ENCODE peak calls at places on chromosomes 1 and 21, in five cellular contexts. T is breast epithelium, H is gastrocnemius medialis, I is HepG2, G is heart left ventricle. O is an unnamed sample. For H3K36me3, the result is how much of the 10 kb centered on the place peaks cover.

GRCh38 chr1:232806071-232806510 is 875 bp downstream of the MAP10 start:
- DNase-seq in T (no peak), H (no peak), I (no peak), G (no peak), O (no peak)

GRCh38 chr1:51627672-51628071 is 10.8 kb downstream of the OSBPL9 start:
- DNase-seq in T (no peak), H (no peak), I (peak), G (no peak), O (no peak)

GRCh38 chr1:215458084-215458483 is 109.0 kb upstream of the KCTD3 start:
- DNase-seq in T (no peak), H (no peak), I (no peak), G (no peak), O (no peak)

GRCh38 chr1:224929335-224930237 is at the start of gene DNAH14:
- DNase-seq in T (peak), H (no peak), I (peak), G (peak), O (peak)

GRCh38 chr1:154877370-154877974 is 7.4 kb upstream of the KCNN3 start:
- DNase-seq in T (no peak), H (peak), I (peak), G (peak), O (no peak)

GRCh38 chr1:232553809-232554208 is 76.1 kb downstream of the SIPA1L2 start:
- DNase-seq in T (no peak), H (no peak), I (no peak), G (no peak), O (no peak)

GRCh38 chr21:42474043-42474831 is 21.8 kb downstream of the RSPH1 start:
- DNase-seq in T (no peak), H (no peak), I (peak), G (no peak), O (no peak)

GRCh38 chr1:226820935-226821718 is 49.3 kb upstream of the PSEN2 start:
- DNase-seq in T (no peak), H (peak), I (no peak), G (no peak), O (peak)

GRCh38 chr21:25906554-25906953 is 171.8 kb downstream of the GABPA start:
- DNase-seq in T (no peak), H (no peak), I (no peak), G (no peak), O (no peak)

GRCh38 chr1:53175302-53175913 is 21.2 kb upstream of the CPT2 start:
- DNase-seq in T (no peak), H (no peak), I (no peak), G (no peak), O (no peak)

GRCh38 chr1:212816567-212817278 is 25.0 kb downstream of the TATDN3 start:
- DNase-seq in T (no peak), H (no peak), I (peak), G (no peak), O (no peak)

GRCh38 chr1:229973297-229973612 is 93.8 kb upstream of the GALNT2 start:
- DNase-seq in T (no peak), H (no peak), I (no peak), G (no peak), O (no peak)

GRCh38 chr1:17933991-17934390 is 173.6 kb upstream of the IGSF21 start:
- DNase-seq in T (no peak), H (no peak), I (no peak), G (no peak), O (no peak)

GRCh38 chr1:81186271-81186670 is 614.5 kb upstream of the ADGRL2 start:
- DNase-seq in T (no peak), H (no peak), I (no peak), G (no peak), O (no peak)

GRCh38 chr21:43657355-43658093 is 1.8 kb downstream of the HSF2BP start:
- DNase-seq in T (no peak), H (no peak), I (no peak), G (peak), O (peak)

GRCh38 chr1:228403231-228403631 is 3.4 kb downstream of the TRIM11 start:
- DNase-seq in T (no peak), H (peak), I (no peak), G (no peak), O (no peak)

GRCh38 chr1:228405979-228406265 is 713 bp downstream of the TRIM11 start:
- DNase-seq in T (no peak), H (peak), I (no peak), G (no peak), O (no peak)

GRCh38 chr1:228407118-228408040 is 744 bp upstream of the TRIM11 start:
- DNase-seq in T (no peak), H (peak), I (no peak), G (peak), O (no peak)

GRCh38 chr1:228404107-228404720 is 2.4 kb downstream of the TRIM11 start:
- DNase-seq in T (no peak), H (peak), I (no peak), G (no peak), O (peak)

DNA sequence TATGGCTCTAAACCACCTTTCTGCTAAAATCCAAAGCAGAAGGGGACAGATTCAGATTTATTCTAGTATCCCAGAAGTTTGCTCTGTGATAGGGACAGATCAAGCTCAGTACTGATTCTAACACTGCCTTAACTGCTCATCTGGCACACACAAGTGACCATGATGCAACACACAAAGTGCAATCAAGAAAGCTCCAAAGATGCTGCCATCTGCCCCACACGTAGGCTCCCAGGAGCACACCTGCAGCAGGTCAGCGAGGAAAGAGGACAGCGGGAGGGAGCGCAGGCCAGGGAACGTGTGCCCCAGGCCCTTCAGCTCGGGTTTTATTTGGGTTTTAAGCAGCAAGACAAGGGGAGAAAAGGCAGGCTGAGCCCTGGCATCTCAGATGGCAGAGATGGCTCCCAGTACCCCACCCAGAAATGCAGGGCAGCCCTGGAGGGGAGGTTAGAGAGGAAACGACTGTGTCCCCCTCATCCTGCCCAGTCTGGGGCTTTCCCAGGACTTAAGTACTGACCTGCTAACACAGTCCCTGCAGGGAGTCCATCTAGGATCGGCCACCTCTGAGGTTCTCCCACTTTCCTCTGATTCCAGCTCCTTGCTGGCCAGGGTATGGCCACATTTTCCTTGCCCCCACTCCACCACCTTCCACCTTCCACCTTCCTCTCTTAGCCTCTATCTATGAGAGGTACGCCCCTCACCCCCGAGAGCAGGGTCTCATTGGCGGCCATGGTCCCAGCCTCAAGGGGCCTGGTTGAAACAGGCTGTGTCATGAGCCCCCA is 1.2 kb downstream of the TRIM11 start:
- DNase-seq in T (no peak), H (peak), I (no peak), G (no peak), O (no peak)
- H3K36me3 ChIP-seq in T (under half), H (under half), I (under half), G (under half), O (under half)

GRCh38 chr1:172393354-172393753 is 27.1 kb upstream of the C1orf105 start:
- DNase-seq in T (no peak), H (no peak), I (no peak), G (no peak), O (no peak)
- H3K4me3 ChIP-seq in T (no peak), H (no peak), I (no peak), G (no peak), O (no peak)

GRCh38 chr1:207034208-207034607 is 1.7 kb upstream of the C1orf116 start:
- DNase-seq in T (no peak), H (no peak), I (no peak), G (no peak), O (no peak)

GRCh38 chr1:207031016-207031415 is 1.5 kb downstream of the C1orf116 start:
- DNase-seq in T (no peak), H (no peak), I (no peak), G (no peak), O (no peak)

GRCh38 chr1:207031632-207032258 is 811 bp downstream of the C1orf116 start:
- DNase-seq in T (no peak), H (no peak), I (peak), G (no peak), O (no peak)

GRCh38 chr1:207033302-207033701 is 746 bp upstream of the C1orf116 start:
- DNase-seq in T (no peak), H (no peak), I (no peak), G (no peak), O (no peak)

GRCh38 chr1:207032528-207033017 is at the start of gene C1orf116:
- DNase-seq in T (no peak), H (no peak), I (peak), G (no peak), O (no peak)
- TF ChIP-seq POLR2A in T (peak), H (no peak), I (no peak), G (no peak), O (no peak)

GRCh38 chr1:29208462-29208861 is 22.3 kb downstream of the MECR start:
- DNase-seq in T (no peak), H (no peak), I (peak), G (no peak), O (no peak)
- H3K36me3 ChIP-seq in T (under half), H (under half), I (under half), G (under half), O (under half)

GRCh38 chr1:20476260-20477038 is 9.6 kb downstream of the CAMK2N1 start:
- DNase-seq in T (peak), H (no peak), I (peak), G (peak), O (peak)
- H3K4me3 ChIP-seq in T (no peak), H (no peak), I (peak), G (no peak), O (no peak)

GRCh38 chr1:24278726-24279125 is 40.4 kb upstream of the GRHL3 start:
- DNase-seq in T (no peak), H (no peak), I (no peak), G (no peak), O (no peak)
- TF ChIP-seq POLR2A in T (no peak), H (no peak), I (no peak), G (no peak), O (no peak)

DNA sequence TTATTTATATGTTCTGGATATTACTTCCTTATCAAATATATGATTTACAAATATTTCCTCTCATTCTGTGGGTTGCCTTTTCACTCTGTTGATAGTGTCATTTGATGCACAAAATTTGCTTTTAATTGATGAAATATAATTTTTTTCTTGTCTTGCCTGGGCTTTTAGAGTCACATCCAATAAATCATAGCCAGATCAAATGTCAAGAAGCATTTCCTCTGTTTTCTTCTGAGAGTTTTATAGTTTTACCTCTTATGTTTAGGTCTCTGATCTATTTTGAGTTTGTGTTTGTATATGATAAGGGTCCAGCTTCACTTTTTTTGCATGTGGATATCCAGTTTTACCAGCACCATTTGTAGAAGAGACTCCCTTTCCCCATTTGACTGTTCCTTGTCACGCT is 29.5 kb downstream of the CD46 start:
- DNase-seq in T (no peak), H (no peak), I (no peak), G (no peak), O (no peak)
- H3K36me3 ChIP-seq in T (under half), H (under half), I (under half), G (under half), O (under half)